ENCODE peak calls at places on chromosome 10, in five cellular contexts. P is left ventricle myocardium inferior, E is sigmoid colon, A is left lung, V is endodermal cell. J is an unnamed sample.
A peak's percentile ranks its signal among the peaks of the same experiment; 100 is the strongest.

GRCh38 chr10:100775866-100776265 is 30.5 kb downstream of the PAX2 start:
- DNase-seq in P (no peak), V (no peak), A (no peak), E (no peak), J (no peak)

GRCh38 chr10:79179404-79180309 is 110.9 kb downstream of the ZMIZ1 start:
- DNase-seq in P (no peak), V (peak; percentile 79), E (no peak), A (peak; percentile 50), J (no peak)

GRCh38 chr10:70620020-70620289 is 17.4 kb upstream of the PRF1 start:
- DNase-seq in A (no peak), V (no peak), E (no peak), P (no peak), J (no peak)

GRCh38 chr10:118423800-118424479 is 81.8 kb upstream of the FAM204A start:
- DNase-seq in P (peak; percentile 78), A (peak; percentile 83), V (peak; percentile 97), E (peak; percentile 85), J (peak; percentile 80)

GRCh38 chr10:79386637-79387465 is 39.6 kb downstream of the PPIF start:
- DNase-seq in E (peak; percentile 70), P (peak; percentile 11), A (peak; percentile 74), V (peak; percentile 53), J (no peak)

GRCh38 chr10:85280014-85280413 is 951.6 kb downstream of the CCSER2 start:
- DNase-seq in A (peak; percentile 15), E (no peak), V (peak; percentile 80), P (no peak), J (no peak)

GRCh38 chr10:13920031-13920430 is 333.3 kb downstream of the PRPF18 start:
- DNase-seq in P (no peak), V (no peak), A (no peak), E (no peak), J (no peak)

GRCh38 chr10:90306187-90306586 is 551.7 kb downstream of the HTR7 start:
- DNase-seq in A (no peak), P (no peak), E (no peak), V (no peak), J (peak; percentile 79)

GRCh38 chr10:50650481-50650880 is 26.7 kb upstream of the SGMS1 start:
- DNase-seq in E (no peak), A (no peak), P (no peak), V (no peak), J (no peak)

GRCh38 chr10:46289209-46289810 is 2.5 kb downstream of the ANTXRL start:
- DNase-seq in A (no peak), V (peak; percentile 22), E (no peak), P (no peak), J (no peak)

GRCh38 chr10:118585234-118585633 is 10.2 kb downstream of the PRLHR start:
- DNase-seq in E (no peak), P (no peak), A (no peak), V (no peak), J (no peak)

GRCh38 chr10:3935141-3935540 is 150.1 kb upstream of the KLF6 start:
- DNase-seq in V (no peak), E (no peak), A (no peak), P (no peak), J (peak; percentile 86)

GRCh38 chr10:71601273-71601672 is 118.3 kb downstream of the C10orf105 start:
- DNase-seq in E (no peak), A (no peak), V (no peak), P (no peak), J (no peak)

GRCh38 chr10:67668448-67668847 is 27.5 kb downstream of the CTNNA3 start:
- DNase-seq in P (no peak), V (no peak), E (no peak), A (no peak), J (no peak)

GRCh38 chr10:48502791-48503190 is 102.1 kb downstream of the ARHGAP22 start:
- DNase-seq in V (no peak), E (no peak), A (no peak), P (no peak), J (no peak)

GRCh38 chr10:100157140-100157539 is 28.7 kb downstream of the ERLIN1 start:
- DNase-seq in V (no peak), A (no peak), P (no peak), E (no peak), J (no peak)

GRCh38 chr10:48361201-48361600 is 54.7 kb downstream of the MAPK8 start:
- DNase-seq in V (no peak), E (no peak), P (no peak), A (no peak), J (no peak)

GRCh38 chr10:131195116-131195515 is 116.4 kb downstream of the TCERG1L start:
- DNase-seq in V (no peak), A (no peak), E (peak; percentile 48), P (no peak), J (no peak)

GRCh38 chr10:18113881-18114280 is 26.3 kb upstream of the CACNB2 start:
- DNase-seq in E (no peak), P (no peak), V (no peak), A (no peak), J (peak; percentile 48)

GRCh38 chr10:58844680-58845079 is 331.8 kb upstream of the PHYHIPL start:
- DNase-seq in A (no peak), P (no peak), V (no peak), E (no peak), J (no peak)

GRCh38 chr10:33109788-33110469 is 151.9 kb upstream of the ITGB1 start:
- DNase-seq in V (no peak), A (no peak), E (no peak), P (no peak), J (no peak)

GRCh38 chr10:128210215-128211063 is 84.2 kb upstream of the MKI67 start:
- DNase-seq in A (peak; percentile 98), E (peak; percentile 81), P (peak; percentile 77), V (peak; percentile 91), J (no peak)

GRCh38 chr10:72274730-72275350 is 1.1 kb downstream of the DDIT4 start:
- DNase-seq in E (peak; percentile 87), V (peak; percentile 92), P (peak; percentile 72), A (peak; percentile 90), J (no peak)

GRCh38 chr10:97549587-97550322 is 22.8 kb upstream of the ANKRD2 start:
- DNase-seq in P (peak; percentile 43), A (peak; percentile 50), V (peak; percentile 79), E (no peak), J (no peak)

GRCh38 chr10:119872860-119873671 is 423 bp upstream of the MCMBP start:
- DNase-seq in A (peak; percentile 98), E (peak; percentile 92), V (peak; percentile 89), P (peak; percentile 91), J (no peak)

GRCh38 chr10:48691812-48692528 is 7.3 kb downstream of the WDFY4 start:
- DNase-seq in V (peak; percentile 43), A (no peak), P (no peak), E (no peak), J (no peak)

DNA sequence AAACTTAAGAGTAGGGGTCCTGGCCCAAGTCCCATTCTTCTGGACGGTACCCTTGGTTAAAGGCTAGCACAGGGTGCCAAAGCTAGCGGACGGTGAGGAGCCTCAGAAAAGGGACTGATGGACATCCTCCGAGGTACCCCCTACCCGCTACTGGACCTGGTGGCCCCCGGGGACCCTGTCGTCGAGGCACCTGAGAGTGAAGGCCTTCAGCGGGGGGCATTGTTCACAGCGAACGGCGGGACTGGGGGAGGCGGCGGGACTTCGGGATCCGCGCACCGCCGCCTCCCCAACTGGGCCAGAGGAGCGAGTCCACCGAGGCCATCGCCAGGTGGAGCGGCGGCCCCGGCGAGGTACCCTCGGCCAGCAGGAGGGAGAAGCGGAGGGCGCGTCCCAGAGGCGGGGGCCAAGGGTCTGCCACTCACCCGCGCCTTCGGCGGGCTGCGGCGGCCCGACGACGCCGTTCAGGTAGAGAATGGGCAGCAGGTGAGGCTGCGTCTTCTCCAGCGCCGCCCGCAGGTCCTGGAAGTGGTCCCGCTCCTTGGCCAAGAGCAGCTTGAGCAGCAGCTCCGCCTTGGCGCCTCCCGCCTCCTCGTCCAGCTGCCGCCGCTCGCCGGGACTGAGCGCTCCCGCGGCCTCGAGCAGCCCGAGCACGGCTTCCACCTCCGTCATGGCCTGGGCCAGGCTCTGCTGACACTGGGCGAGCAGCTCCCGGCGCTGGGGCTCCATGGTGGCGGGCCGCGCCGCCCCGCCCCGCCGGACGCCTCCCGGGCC is 575 bp downstream of the DLG5 start:
- DNase-seq in A (peak; percentile 86), V (peak; percentile 87), E (peak; percentile 86), P (peak; percentile 45), J (no peak)
- TF ChIP-seq CTCF in A (no peak), V (peak; percentile 46), E (no peak), P (peak; percentile 8), J (no peak)

GRCh38 chr10:94632954-94633353 is 50.6 kb upstream of the CYP2C18 start:
- DNase-seq in E (no peak), A (no peak), P (no peak), V (no peak), J (no peak)

GRCh38 chr10:94631077-94631476 is 52.5 kb upstream of the CYP2C18 start:
- DNase-seq in E (no peak), V (no peak), P (no peak), A (no peak), J (no peak)

GRCh38 chr10:94626476-94626875 is 57.1 kb upstream of the CYP2C18 start:
- DNase-seq in A (no peak), V (no peak), P (no peak), E (no peak), J (no peak)

GRCh38 chr10:94627511-94627910 is 56.0 kb upstream of the CYP2C18 start:
- DNase-seq in E (no peak), V (no peak), A (no peak), P (no peak), J (no peak)

DNA sequence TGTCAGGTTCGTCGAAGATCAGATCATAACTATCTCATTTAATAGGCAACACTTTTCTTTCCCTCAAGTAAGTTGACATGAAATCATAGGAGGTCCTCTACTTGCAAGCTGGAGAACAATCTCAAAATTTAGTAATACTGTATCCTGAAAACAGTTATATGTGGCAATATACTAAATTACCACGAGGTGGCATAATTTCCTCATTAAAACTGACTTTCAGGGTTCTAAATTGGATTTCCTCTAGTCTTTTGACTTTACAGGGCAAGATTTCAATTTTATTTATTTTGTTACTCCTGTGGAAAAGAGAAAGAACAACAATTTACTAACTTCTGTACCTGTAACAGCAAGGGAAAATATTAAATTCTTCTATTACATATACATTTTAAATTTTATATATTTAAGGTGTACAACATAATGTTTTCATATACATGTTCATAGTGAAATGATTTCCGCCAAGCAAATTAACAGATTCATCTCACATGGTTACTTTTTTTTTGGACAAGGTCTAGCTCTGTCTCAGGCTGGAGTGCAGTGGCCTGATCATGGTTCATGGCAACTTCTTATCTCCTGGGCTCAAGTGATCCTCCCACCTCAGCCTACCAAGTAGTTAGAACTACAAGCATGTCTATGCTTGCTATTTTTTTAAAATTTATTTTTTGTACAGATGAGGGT is 53.4 kb upstream of the CYP2C18 start:
- DNase-seq in P (no peak), A (no peak), V (no peak), E (no peak), J (no peak)
- TF ChIP-seq CTCF in P (peak; percentile 62), A (peak; percentile 47), V (peak; percentile 86), E (peak; percentile 38), J (peak; percentile 24)

DNA sequence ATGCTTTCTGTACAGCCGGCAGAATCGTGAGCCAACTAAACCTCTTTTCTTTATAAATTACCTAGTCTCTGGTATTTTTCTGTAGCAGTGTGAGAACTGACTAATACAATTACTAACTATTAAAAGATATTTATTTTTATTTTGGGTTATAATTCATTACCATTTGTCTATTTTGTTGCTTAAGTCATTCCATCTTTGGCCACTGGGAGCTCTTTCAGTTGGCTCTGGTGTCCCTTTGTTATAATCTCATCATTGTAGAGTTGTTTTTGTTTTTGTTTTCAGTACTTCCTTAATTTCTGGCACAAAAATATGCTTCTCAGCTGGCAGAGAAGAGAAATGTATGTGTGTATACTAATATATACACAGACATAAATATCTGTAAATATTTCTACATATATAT is 807.9 kb upstream of the MBL2 start:
- DNase-seq in P (no peak), E (no peak), V (no peak), A (no peak), J (no peak)
- TF ChIP-seq CTCF in P (no peak), E (no peak), V (peak; percentile 51), A (no peak), J (no peak)

GRCh38 chr10:125102821-125103220 is 57.5 kb downstream of the CTBP2 start:
- DNase-seq in P (no peak), E (peak; percentile 40), V (no peak), A (no peak), J (no peak)
- TF ChIP-seq CTCF in P (no peak), E (no peak), V (no peak), A (no peak), J (no peak)